ENCODE peak calls at places on chromosomes 7 and 10, in nine cellular contexts. X is amniotic stem cell; O is activated T-cell treated with anti-CD3 and anti-CD28 coated beads, Interleukin-2, amount 50 U/mL, for 24 hours; D is cardiac muscle cell; U is type B pancreatic cell; Y is C1 segment of cervical spinal cord; I is gastrocnemius medialis; V is psoas muscle; G is stimulated activated CD4-positive, alpha-beta T cell treated with anti-CD3 and anti-CD28 coated beads, Interleukin-15, amount 100 ng/mL, for 1 hour. T is an unnamed sample.
A peak's percentile ranks its signal among the peaks of the same experiment; 100 is the strongest.

GRCh38 chr10:43816351-43817321 is 168.0 kb upstream of the ZNF32 start:
- DNase-seq in X (peak; percentile 60), O (peak; percentile 70), D (peak; percentile 98), U (no peak), Y (no peak), I (no peak), V (no peak), G (peak; percentile 37), T (no peak)

GRCh38 chr7:26629696-26630095 is 234.7 kb downstream of the SKAP2 start:
- DNase-seq in X (no peak), O (no peak), D (no peak), U (no peak), Y (no peak), I (no peak), V (no peak), G (no peak), T (peak; percentile 11)

GRCh38 chr10:42743697-42744096 is 38.9 kb upstream of the BMS1 start:
- DNase-seq in X (no peak), O (no peak), D (no peak), U (no peak), Y (no peak), I (no peak), V (no peak), G (no peak), T (no peak)

GRCh38 chr10:62818426-62819011 is 2.4 kb upstream of the EGR2 start:
- DNase-seq in X (no peak), O (peak; percentile 82), D (no peak), U (no peak), Y (no peak), I (peak; percentile 9), V (peak; percentile 33), G (peak; percentile 18), T (no peak)

GRCh38 chr10:59995862-59996261 is 89.5 kb upstream of the CCDC6 start:
- DNase-seq in X (no peak), O (no peak), D (no peak), U (no peak), Y (no peak), I (no peak), V (no peak), G (no peak), T (no peak)

GRCh38 chr10:132987671-132988571 is 45.6 kb upstream of the CFAP46 start:
- DNase-seq in X (peak; percentile 78), O (no peak), D (peak; percentile 90), U (no peak), Y (no peak), I (no peak), V (no peak), G (no peak), T (no peak)

GRCh38 chr10:15515207-15515606 is 144.1 kb upstream of the FAM171A1 start:
- DNase-seq in X (no peak), O (no peak), D (peak; percentile 30), U (no peak), Y (no peak), I (no peak), V (no peak), G (no peak), T (no peak)

GRCh38 chr10:48750991-48751390 is 66.3 kb downstream of the WDFY4 start:
- DNase-seq in X (no peak), O (no peak), D (no peak), U (no peak), Y (no peak), I (no peak), V (no peak), G (no peak), T (no peak)

GRCh38 chr10:77892761-77893160 is 33.8 kb downstream of the DLG5 start:
- DNase-seq in X (no peak), O (no peak), D (no peak), U (no peak), Y (no peak), I (no peak), V (no peak), G (no peak), T (no peak)

GRCh38 chr7:45217358-45217757 is 59.8 kb downstream of the RAMP3 start:
- DNase-seq in X (no peak), O (no peak), D (peak; percentile 8), U (no peak), Y (no peak), I (no peak), V (no peak), G (no peak), T (no peak)

GRCh38 chr10:15725603-15726002 is 5.9 kb upstream of the ITGA8 start:
- DNase-seq in X (peak; percentile 55), O (no peak), D (peak; percentile 77), U (no peak), Y (no peak), I (no peak), V (no peak), G (no peak), T (no peak)

GRCh38 chr10:42981358-42982236 is 95.3 kb upstream of the RET start:
- DNase-seq in X (no peak), O (no peak), D (no peak), U (peak; percentile 48), Y (no peak), I (no peak), V (no peak), G (no peak), T (no peak)

GRCh38 chr7:19982841-19983835 is 209.7 kb upstream of the TMEM196 start:
- DNase-seq in X (peak; percentile 11), O (no peak), D (peak; percentile 82), U (no peak), Y (no peak), I (peak; percentile 13), V (peak; percentile 15), G (no peak), T (no peak)

GRCh38 chr10:78332013-78332412 is 298.4 kb downstream of the RPS24 start:
- DNase-seq in X (no peak), O (no peak), D (no peak), U (peak; percentile 31), Y (no peak), I (no peak), V (peak; percentile 43), G (no peak), T (no peak)

GRCh38 chr7:151368136-151368571 is 26.5 kb downstream of the NUB1 start:
- DNase-seq in X (peak; percentile 28), O (peak; percentile 85), D (peak; percentile 83), U (peak; percentile 89), Y (peak; percentile 21), I (peak; percentile 77), V (peak; percentile 81), G (peak; percentile 45), T (peak; percentile 74)